ENCODE peak calls at places on chromosomes 2 and 18, in five cellular contexts. One of them, this sample, is unnamed.

GRCh38 chr2:177783835-177784448 is 288.6 kb downstream of the PDE11A start:
- DNase-seq in cardiac muscle cell: peak; percentile 92
- DNase-seq in mesendoderm: no peak
- DNase-seq in heart left ventricle: no peak
- DNase-seq in CD8-positive, alpha-beta memory T cell: peak; percentile 50
- DNase-seq in this sample: no peak

GRCh38 chr2:237600205-237600846 is 9.8 kb upstream of the RAB17 start:
- DNase-seq in CD8-positive, alpha-beta memory T cell: no peak
- DNase-seq in mesendoderm: no peak
- DNase-seq in heart left ventricle: peak; percentile 70
- DNase-seq in cardiac muscle cell: peak; percentile 78
- DNase-seq in this sample: peak; percentile 41

GRCh38 chr18:44637210-44638051 is 43.3 kb upstream of the SETBP1 start:
- DNase-seq in mesendoderm: peak; percentile 73
- DNase-seq in cardiac muscle cell: no peak
- DNase-seq in heart left ventricle: no peak
- DNase-seq in CD8-positive, alpha-beta memory T cell: no peak
- DNase-seq in this sample: no peak

GRCh38 chr2:10493636-10494281 is 45.6 kb upstream of the ODC1 start:
- DNase-seq in mesendoderm: no peak
- DNase-seq in cardiac muscle cell: peak; percentile 34
- DNase-seq in CD8-positive, alpha-beta memory T cell: peak; percentile 94
- DNase-seq in heart left ventricle: no peak
- DNase-seq in this sample: no peak

GRCh38 chr2:19504400-19505198 is 146.2 kb upstream of the OSR1 start:
- DNase-seq in cardiac muscle cell: no peak
- DNase-seq in heart left ventricle: no peak
- DNase-seq in mesendoderm: no peak
- DNase-seq in CD8-positive, alpha-beta memory T cell: no peak
- DNase-seq in this sample: no peak

GRCh38 chr2:33034784-33035183 is 88.0 kb downstream of the LTBP1 start:
- DNase-seq in CD8-positive, alpha-beta memory T cell: no peak
- DNase-seq in heart left ventricle: no peak
- DNase-seq in cardiac muscle cell: peak; percentile 62
- DNase-seq in mesendoderm: no peak
- DNase-seq in this sample: no peak

GRCh38 chr2:75952173-75952572 is 241.5 kb upstream of the GCFC2 start:
- DNase-seq in heart left ventricle: no peak
- DNase-seq in CD8-positive, alpha-beta memory T cell: no peak
- DNase-seq in cardiac muscle cell: no peak
- DNase-seq in mesendoderm: no peak
- DNase-seq in this sample: no peak

GRCh38 chr2:164205347-164205746 is 415.9 kb downstream of the GRB14 start:
- DNase-seq in cardiac muscle cell: peak; percentile 16
- DNase-seq in CD8-positive, alpha-beta memory T cell: no peak
- DNase-seq in heart left ventricle: no peak
- DNase-seq in mesendoderm: no peak
- DNase-seq in this sample: no peak

GRCh38 chr2:133753665-133754064 is 185.4 kb upstream of the NCKAP5 start:
- DNase-seq in CD8-positive, alpha-beta memory T cell: no peak
- DNase-seq in cardiac muscle cell: no peak
- DNase-seq in heart left ventricle: no peak
- DNase-seq in mesendoderm: no peak
- DNase-seq in this sample: peak; percentile 63

GRCh38 chr2:24466871-24467870 is 23.9 kb upstream of the NCOA1 start:
- DNase-seq in cardiac muscle cell: no peak
- DNase-seq in mesendoderm: peak; percentile 65
- DNase-seq in heart left ventricle: no peak
- DNase-seq in CD8-positive, alpha-beta memory T cell: no peak
- DNase-seq in this sample: no peak

GRCh38 chr2:240432820-240433801 is 2.4 kb upstream of the GPC1 start:
- DNase-seq in CD8-positive, alpha-beta memory T cell: peak; percentile 48
- DNase-seq in cardiac muscle cell: no peak
- DNase-seq in mesendoderm: no peak
- DNase-seq in heart left ventricle: peak; percentile 18
- DNase-seq in this sample: no peak

GRCh38 chr2:106108351-106108750 is 85.8 kb downstream of the UXS1 start:
- DNase-seq in heart left ventricle: no peak
- DNase-seq in mesendoderm: no peak
- DNase-seq in cardiac muscle cell: peak; percentile 68
- DNase-seq in CD8-positive, alpha-beta memory T cell: no peak
- DNase-seq in this sample: no peak

GRCh38 chr18:49212819-49213218 is 247.6 kb downstream of the DYM start:
- DNase-seq in mesendoderm: no peak
- DNase-seq in CD8-positive, alpha-beta memory T cell: no peak
- DNase-seq in cardiac muscle cell: peak; percentile 79
- DNase-seq in heart left ventricle: no peak
- DNase-seq in this sample: no peak

GRCh38 chr2:158914066-158914465 is 54.4 kb upstream of the TANC1 start:
- DNase-seq in CD8-positive, alpha-beta memory T cell: no peak
- DNase-seq in cardiac muscle cell: peak; percentile 25
- DNase-seq in mesendoderm: no peak
- DNase-seq in heart left ventricle: no peak
- DNase-seq in this sample: no peak

GRCh38 chr2:31382452-31383120 is 32.0 kb downstream of the XDH start:
- DNase-seq in cardiac muscle cell: peak; percentile 26
- DNase-seq in CD8-positive, alpha-beta memory T cell: no peak
- DNase-seq in mesendoderm: peak; percentile 52
- DNase-seq in heart left ventricle: no peak
- DNase-seq in this sample: no peak

GRCh38 chr2:162839419-162839818 is 852 bp upstream of the KCNH7 start:
- DNase-seq in cardiac muscle cell: no peak
- DNase-seq in heart left ventricle: no peak
- DNase-seq in mesendoderm: no peak
- DNase-seq in CD8-positive, alpha-beta memory T cell: no peak
- DNase-seq in this sample: peak; percentile 3

GRCh38 chr2:224999784-225000183 is 42.5 kb downstream of the DOCK10 start:
- DNase-seq in heart left ventricle: no peak
- DNase-seq in cardiac muscle cell: no peak
- DNase-seq in mesendoderm: no peak
- DNase-seq in CD8-positive, alpha-beta memory T cell: no peak
- DNase-seq in this sample: no peak

GRCh38 chr2:18912225-18912888 is 323.0 kb upstream of the NT5C1B start:
- DNase-seq in CD8-positive, alpha-beta memory T cell: no peak
- DNase-seq in heart left ventricle: no peak
- DNase-seq in cardiac muscle cell: no peak
- DNase-seq in mesendoderm: peak; percentile 77
- DNase-seq in this sample: no peak

GRCh38 chr2:7685342-7686015 is 768.3 kb downstream of the RNF144A start:
- DNase-seq in CD8-positive, alpha-beta memory T cell: no peak
- DNase-seq in mesendoderm: peak; percentile 81
- DNase-seq in cardiac muscle cell: no peak
- DNase-seq in heart left ventricle: no peak
- DNase-seq in this sample: no peak

GRCh38 chr2:186429095-186429494 is 57.0 kb upstream of the ZC3H15 start:
- DNase-seq in heart left ventricle: no peak
- DNase-seq in mesendoderm: no peak
- DNase-seq in CD8-positive, alpha-beta memory T cell: no peak
- DNase-seq in cardiac muscle cell: no peak
- DNase-seq in this sample: no peak

GRCh38 chr2:64858541-64859031 is 130.6 kb upstream of the SLC1A4 start:
- DNase-seq in heart left ventricle: no peak
- DNase-seq in cardiac muscle cell: no peak
- DNase-seq in mesendoderm: no peak
- DNase-seq in CD8-positive, alpha-beta memory T cell: no peak
- DNase-seq in this sample: no peak

GRCh38 chr2:224865016-224865415 is 148.9 kb upstream of the CCDC195 start:
- DNase-seq in heart left ventricle: no peak
- DNase-seq in cardiac muscle cell: no peak
- DNase-seq in mesendoderm: no peak
- DNase-seq in CD8-positive, alpha-beta memory T cell: no peak
- DNase-seq in this sample: no peak

GRCh38 chr2:198465970-198466369 is 661.6 kb downstream of the PLCL1 start:
- DNase-seq in CD8-positive, alpha-beta memory T cell: no peak
- DNase-seq in cardiac muscle cell: no peak
- DNase-seq in heart left ventricle: no peak
- DNase-seq in mesendoderm: no peak
- DNase-seq in this sample: no peak
- H3K4me3 ChIP-seq in CD8-positive, alpha-beta memory T cell: no peak overlapping the region
- H3K4me3 ChIP-seq in cardiac muscle cell: no peak overlapping the region
- H3K4me3 ChIP-seq in heart left ventricle: no peak overlapping the region
- H3K4me3 ChIP-seq in mesendoderm: no peak overlapping the region
- H3K4me3 ChIP-seq in this sample: no peak overlapping the region

DNA sequence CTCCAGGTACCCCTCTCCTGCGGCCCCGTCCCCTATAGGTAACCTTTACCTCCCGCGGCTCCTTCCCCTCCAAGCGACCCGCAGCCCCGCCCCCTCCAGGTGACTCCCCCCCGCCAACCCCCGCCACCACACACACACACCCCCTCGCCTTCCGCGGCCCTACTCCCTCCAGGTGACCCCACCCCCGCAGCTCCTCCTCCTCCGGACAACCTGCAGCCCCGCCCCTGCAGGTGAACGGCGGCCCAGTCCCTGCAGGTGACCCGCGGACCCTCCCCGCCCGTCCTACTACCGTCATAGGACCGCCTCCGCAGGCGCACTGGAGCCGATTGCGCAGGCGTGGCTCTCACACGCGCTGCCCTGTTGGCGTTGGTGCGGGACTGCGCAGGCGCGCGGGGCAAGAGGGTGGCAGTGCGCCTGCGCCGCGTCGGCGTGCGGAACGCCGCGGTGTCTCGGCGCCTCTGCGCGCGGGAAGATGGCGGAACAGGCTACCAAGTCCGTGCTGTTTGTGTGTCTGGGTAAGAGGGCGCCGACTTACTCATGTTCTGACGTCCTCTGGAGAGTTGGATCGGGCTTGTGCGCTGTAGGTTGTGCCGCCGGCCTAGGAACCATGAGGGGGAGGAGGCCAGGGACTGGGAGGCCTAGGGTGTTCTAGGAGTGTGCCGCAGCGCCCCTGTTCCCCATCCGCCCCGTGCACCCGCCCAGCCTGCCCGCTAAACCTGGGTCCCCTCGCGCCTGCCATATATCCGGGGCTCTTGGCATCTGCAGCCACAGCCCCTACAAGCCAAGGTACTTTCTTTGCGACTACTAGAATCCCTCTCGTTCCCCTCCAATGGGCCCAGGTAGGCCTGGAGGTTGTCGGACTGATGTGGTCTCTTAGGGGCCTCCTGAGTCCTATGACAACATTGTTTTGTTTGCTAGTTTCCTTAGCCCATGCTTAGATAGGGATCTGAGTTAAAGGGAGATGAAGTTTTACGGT is at the start of gene ACP1:
- DNase-seq in mesendoderm: peak; percentile 98
- DNase-seq in CD8-positive, alpha-beta memory T cell: peak; percentile 97
- DNase-seq in cardiac muscle cell: peak; percentile 96
- DNase-seq in heart left ventricle: peak; percentile 94
- DNase-seq in this sample: peak; percentile 87
- H3K4me1 ChIP-seq in mesendoderm: peaks cover 1% of the 10 kb centered on the region
- H3K4me1 ChIP-seq in CD8-positive, alpha-beta memory T cell: peaks cover 47% of the 10 kb centered on the region
- H3K4me1 ChIP-seq in cardiac muscle cell: peaks cover 6% of the 10 kb centered on the region
- H3K4me1 ChIP-seq in heart left ventricle: no peaks in the 10 kb centered on the region
- H3K4me1 ChIP-seq in this sample: no peaks in the 10 kb centered on the region

DNA sequence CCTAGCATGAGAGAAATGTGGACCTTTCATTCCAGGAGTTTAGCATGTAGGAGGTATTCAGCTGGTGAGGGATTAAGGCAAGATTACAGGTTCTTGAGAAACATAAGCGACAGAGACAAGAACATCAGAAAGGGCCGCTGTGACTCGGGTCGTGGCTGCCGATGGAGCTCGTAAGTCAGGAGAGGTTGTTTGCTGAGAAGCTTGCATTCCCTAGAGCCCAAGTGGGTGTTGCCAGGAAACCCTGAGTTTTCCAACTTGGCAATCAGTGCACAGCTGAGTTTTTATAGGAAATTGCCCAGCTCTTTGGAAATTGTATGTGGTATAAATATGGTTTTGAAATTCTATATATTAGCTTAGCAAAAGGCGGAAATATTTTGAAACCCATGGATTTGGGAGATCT is 46.4 kb upstream of the CYP1B1 start:
- DNase-seq in mesendoderm: no peak
- DNase-seq in heart left ventricle: no peak
- DNase-seq in cardiac muscle cell: peak; percentile 73
- DNase-seq in CD8-positive, alpha-beta memory T cell: no peak
- DNase-seq in this sample: no peak
- H3K4me3 ChIP-seq in mesendoderm: no peak overlapping the region
- H3K4me3 ChIP-seq in heart left ventricle: no peak overlapping the region
- H3K4me3 ChIP-seq in cardiac muscle cell: no peak overlapping the region
- H3K4me3 ChIP-seq in CD8-positive, alpha-beta memory T cell: no peak overlapping the region
- H3K4me3 ChIP-seq in this sample: no peak overlapping the region

GRCh38 chr2:45964226-45964841 is 312.9 kb downstream of the PRKCE start:
- DNase-seq in cardiac muscle cell: peak; percentile 79
- DNase-seq in heart left ventricle: peak; percentile 53
- DNase-seq in mesendoderm: no peak
- DNase-seq in CD8-positive, alpha-beta memory T cell: no peak
- DNase-seq in this sample: peak; percentile 91
- H3K4me1 ChIP-seq in cardiac muscle cell: peaks cover 5% of the 10 kb centered on the region
- H3K4me1 ChIP-seq in heart left ventricle: peaks cover 2% of the 10 kb centered on the region
- H3K4me1 ChIP-seq in mesendoderm: no peaks in the 10 kb centered on the region
- H3K4me1 ChIP-seq in CD8-positive, alpha-beta memory T cell: peaks cover 10% of the 10 kb centered on the region
- H3K4me1 ChIP-seq in this sample: peaks cover 52% of the 10 kb centered on the region

GRCh38 chr2:120683701-120684100 is 52.0 kb upstream of the GLI2 start:
- DNase-seq in mesendoderm: no peak
- DNase-seq in CD8-positive, alpha-beta memory T cell: peak; percentile 27
- DNase-seq in heart left ventricle: no peak
- DNase-seq in cardiac muscle cell: no peak
- DNase-seq in this sample: no peak
- H3K4me3 ChIP-seq in mesendoderm: no peak overlapping the region
- H3K4me3 ChIP-seq in CD8-positive, alpha-beta memory T cell: no peak overlapping the region
- H3K4me3 ChIP-seq in heart left ventricle: no peak overlapping the region
- H3K4me3 ChIP-seq in cardiac muscle cell: no peak overlapping the region
- H3K4me3 ChIP-seq in this sample: no peak overlapping the region

GRCh38 chr18:61606759-61607158 is 273.5 kb downstream of the CDH20 start:
- DNase-seq in cardiac muscle cell: peak; percentile 96
- DNase-seq in mesendoderm: peak; percentile 99
- DNase-seq in CD8-positive, alpha-beta memory T cell: no peak
- DNase-seq in heart left ventricle: peak; percentile 72
- DNase-seq in this sample: no peak

GRCh38 chr18:61609131-61609530 is 275.9 kb downstream of the CDH20 start:
- DNase-seq in mesendoderm: no peak
- DNase-seq in heart left ventricle: no peak
- DNase-seq in CD8-positive, alpha-beta memory T cell: no peak
- DNase-seq in cardiac muscle cell: no peak
- DNase-seq in this sample: no peak

GRCh38 chr18:61605376-61606067 is 272.3 kb downstream of the CDH20 start:
- DNase-seq in CD8-positive, alpha-beta memory T cell: no peak
- DNase-seq in heart left ventricle: no peak
- DNase-seq in mesendoderm: no peak
- DNase-seq in cardiac muscle cell: no peak
- DNase-seq in this sample: no peak

GRCh38 chr18:61608306-61608705 is 275.1 kb downstream of the CDH20 start:
- DNase-seq in heart left ventricle: no peak
- DNase-seq in cardiac muscle cell: no peak
- DNase-seq in mesendoderm: no peak
- DNase-seq in CD8-positive, alpha-beta memory T cell: no peak
- DNase-seq in this sample: no peak

GRCh38 chr18:61606068-61606660 is 272.9 kb downstream of the CDH20 start:
- DNase-seq in cardiac muscle cell: peak; percentile 70
- DNase-seq in mesendoderm: peak; percentile 94
- DNase-seq in heart left ventricle: peak; percentile 37
- DNase-seq in CD8-positive, alpha-beta memory T cell: no peak
- DNase-seq in this sample: no peak
- H3K4me1 ChIP-seq in cardiac muscle cell: peaks cover 17% of the 10 kb centered on the region
- H3K4me1 ChIP-seq in mesendoderm: no peaks in the 10 kb centered on the region
- H3K4me1 ChIP-seq in heart left ventricle: no peaks in the 10 kb centered on the region
- H3K4me1 ChIP-seq in CD8-positive, alpha-beta memory T cell: no peaks in the 10 kb centered on the region
- H3K4me1 ChIP-seq in this sample: no peaks in the 10 kb centered on the region

This sample was measured in BE2C.